ENCODE peak calls at places on chromosome 19, in nine cellular contexts. Y is tibial nerve; U is GM23248; G is stomach; S is right lobe of liver; T is naive thymus-derived CD4-positive, alpha-beta T cell; Z is right cardiac atrium; D is Panc1; R is K562. B is an unnamed sample.
A peak's percentile ranks its signal among the peaks of the same experiment; 100 is the strongest.

GRCh38 chr19:2549701-2550191 is 73.8 kb downstream of the GADD45B start:
- DNase-seq in Y (peak; percentile 94), U (peak; percentile 96), G (peak; percentile 43), S (peak; percentile 82), T (no peak), Z (peak; percentile 91), D (no peak), R (no peak), B (no peak)

GRCh38 chr19:49689133-49690072 is at the start of gene ADM5:
- DNase-seq in Y (no peak), U (peak; percentile 51), G (peak; percentile 77), S (peak; percentile 71), T (no peak), Z (peak; percentile 83), D (no peak), R (no peak), B (peak; percentile 52)

GRCh38 chr19:3505598-3506383 is at the start of gene FZR1:
- DNase-seq in Y (peak; percentile 97), U (peak; percentile 100), G (peak; percentile 100), S (peak; percentile 99), T (peak; percentile 99), Z (peak; percentile 100), D (peak; percentile 75), R (peak; percentile 99), B (peak; percentile 99)

GRCh38 chr19:19381007-19381926 is 24.2 kb upstream of the GATAD2A start:
- DNase-seq in Y (no peak), U (no peak), G (peak; percentile 69), S (no peak), T (no peak), Z (no peak), D (no peak), R (no peak), B (no peak)

GRCh38 chr19:13505761-13506549 is at the start of gene CACNA1A:
- DNase-seq in Y (no peak), U (peak; percentile 80), G (no peak), S (peak; percentile 18), T (peak; percentile 8), Z (no peak), D (no peak), R (no peak), B (no peak)

GRCh38 chr19:38061294-38061693 is 154.3 kb downstream of the SIPA1L3 start:
- DNase-seq in Y (no peak), U (peak; percentile 82), G (no peak), S (no peak), T (no peak), Z (no peak), D (no peak), R (no peak), B (no peak)

GRCh38 chr19:52522555-52522954 is 4.9 kb upstream of the ZNF808 start:
- DNase-seq in Y (no peak), U (no peak), G (no peak), S (no peak), T (no peak), Z (no peak), D (no peak), R (peak; percentile 30), B (no peak)

GRCh38 chr19:56314018-56314583 is 538 bp downstream of the ZSCAN5A start:
- DNase-seq in Y (peak; percentile 9), U (peak; percentile 68), G (no peak), S (no peak), T (no peak), Z (no peak), D (no peak), R (peak; percentile 23), B (no peak)

GRCh38 chr19:36488816-36489138 is 584 bp downstream of the ZNF566 start:
- DNase-seq in Y (no peak), U (no peak), G (no peak), S (no peak), T (no peak), Z (peak; percentile 63), D (no peak), R (peak; percentile 56), B (no peak)

GRCh38 chr19:588093-588742 is 1.5 kb upstream of the HCN2 start:
- DNase-seq in Y (no peak), U (peak; percentile 92), G (peak; percentile 70), S (peak; percentile 68), T (peak; percentile 44), Z (peak; percentile 90), D (no peak), R (peak; percentile 44), B (peak; percentile 51)

GRCh38 chr19:815775-816499 is 5.8 kb downstream of the PLPPR3 start:
- DNase-seq in Y (no peak), U (no peak), G (no peak), S (no peak), T (no peak), Z (no peak), D (no peak), R (no peak), B (no peak)

GRCh38 chr19:16336571-16336970 is 11.9 kb downstream of the KLF2 start:
- DNase-seq in Y (no peak), U (peak; percentile 62), G (no peak), S (no peak), T (no peak), Z (no peak), D (no peak), R (no peak), B (no peak)

GRCh38 chr19:5292843-5293606 is 47.6 kb downstream of the PTPRS start:
- DNase-seq in Y (peak; percentile 55), U (peak; percentile 92), G (peak; percentile 70), S (peak; percentile 50), T (peak; percentile 44), Z (peak; percentile 88), D (no peak), R (peak; percentile 97), B (no peak)

GRCh38 chr19:3606174-3606689 is 443 bp downstream of the TBXA2R start:
- DNase-seq in Y (no peak), U (peak; percentile 37), G (peak; percentile 78), S (peak; percentile 78), T (no peak), Z (peak; percentile 77), D (no peak), R (peak; percentile 55), B (peak; percentile 74)

GRCh38 chr19:34094960-34095359 is 77.3 kb upstream of the LSM14A start:
- DNase-seq in Y (no peak), U (no peak), G (no peak), S (no peak), T (no peak), Z (no peak), D (no peak), R (no peak), B (no peak)

GRCh38 chr19:49871349-49871985 is 4.1 kb upstream of the PNKP start:
- DNase-seq in Y (no peak), U (peak; percentile 35), G (no peak), S (peak; percentile 26), T (no peak), Z (peak; percentile 55), D (no peak), R (no peak), B (no peak)

GRCh38 chr19:54478677-54479266 is 5.7 kb upstream of the CDC42EP5 start:
- DNase-seq in Y (no peak), U (peak; percentile 63), G (no peak), S (no peak), T (no peak), Z (no peak), D (no peak), R (peak; percentile 50), B (peak; percentile 63)

DNA sequence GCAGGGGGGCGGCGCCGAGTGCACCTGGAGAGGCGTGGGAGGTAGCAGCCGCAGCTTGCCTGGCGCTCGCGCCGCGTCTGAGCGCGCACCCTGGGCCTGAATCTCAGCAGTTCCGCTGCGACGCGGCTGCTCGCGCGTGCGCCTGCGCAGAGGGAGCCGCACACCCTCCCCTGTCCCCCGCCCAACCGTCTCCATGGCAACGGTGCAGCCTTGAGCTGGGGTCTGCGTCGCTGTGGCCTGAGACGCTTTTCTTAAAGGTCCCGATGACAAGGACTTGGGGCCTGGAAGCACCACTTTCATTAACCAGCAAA is at the start of gene PNMA8B:
- DNase-seq in Y (no peak), U (peak; percentile 35), G (no peak), S (peak; percentile 30), T (no peak), Z (peak; percentile 93), D (no peak), R (peak; percentile 67), B (no peak)
- H3K4me1 ChIP-seq in Y (peaks cover 12% of the 10 kb centered on the region), U (no peaks in the 10 kb centered on the region), G (peaks cover 18% of the 10 kb centered on the region), S (no peaks in the 10 kb centered on the region), T (no peaks in the 10 kb centered on the region), Z (no peaks in the 10 kb centered on the region), D (no peaks in the 10 kb centered on the region), R (no peaks in the 10 kb centered on the region), B (no peaks in the 10 kb centered on the region)

GRCh38 chr19:21128901-21129698 is 12.7 kb upstream of the ZNF431 start:
- DNase-seq in Y (no peak), U (no peak), G (no peak), S (no peak), T (no peak), Z (no peak), D (no peak), R (peak; percentile 30), B (no peak)
- H3K27ac ChIP-seq in Y (no peak overlapping the region), U (no peak overlapping the region), G (peak overlapping the region; percentile 25), S (no peak overlapping the region), T (no peak overlapping the region), Z (no peak overlapping the region), D (no peak overlapping the region), R (peak overlapping the region; percentile 69), B (no peak overlapping the region)

GRCh38 chr19:41548954-41549688 is 26.8 kb upstream of the CEACAM21 start:
- DNase-seq in Y (no peak), U (no peak), G (peak; percentile 43), S (no peak), T (no peak), Z (no peak), D (no peak), R (no peak), B (peak; percentile 58)
- H3K27me3 ChIP-seq in Y (no peaks in the 10 kb centered on the region), U (peaks cover 71% of the 10 kb centered on the region), G (no peaks in the 10 kb centered on the region), S (no peaks in the 10 kb centered on the region), T (no peaks in the 10 kb centered on the region), Z (no peaks in the 10 kb centered on the region), D (peaks cover 7% of the 10 kb centered on the region), R (no peaks in the 10 kb centered on the region), B (no peaks in the 10 kb centered on the region)

GRCh38 chr19:44737238-44738160 is 11.0 kb upstream of the BCL3 start:
- DNase-seq in Y (no peak), U (peak; percentile 84), G (no peak), S (peak; percentile 83), T (no peak), Z (peak; percentile 57), D (no peak), R (no peak), B (no peak)

GRCh38 chr19:44735011-44735410 is 13.5 kb upstream of the BCL3 start:
- DNase-seq in Y (no peak), U (peak; percentile 56), G (no peak), S (no peak), T (no peak), Z (no peak), D (no peak), R (no peak), B (peak; percentile 68)

GRCh38 chr19:44738603-44739585 is 9.6 kb upstream of the BCL3 start:
- DNase-seq in Y (no peak), U (peak; percentile 53), G (peak; percentile 68), S (peak; percentile 90), T (no peak), Z (peak; percentile 61), D (no peak), R (no peak), B (peak; percentile 27)

GRCh38 chr19:44740351-44740824 is 8.1 kb upstream of the BCL3 start:
- DNase-seq in Y (no peak), U (no peak), G (no peak), S (no peak), T (no peak), Z (peak; percentile 20), D (no peak), R (peak; percentile 51), B (no peak)

DNA sequence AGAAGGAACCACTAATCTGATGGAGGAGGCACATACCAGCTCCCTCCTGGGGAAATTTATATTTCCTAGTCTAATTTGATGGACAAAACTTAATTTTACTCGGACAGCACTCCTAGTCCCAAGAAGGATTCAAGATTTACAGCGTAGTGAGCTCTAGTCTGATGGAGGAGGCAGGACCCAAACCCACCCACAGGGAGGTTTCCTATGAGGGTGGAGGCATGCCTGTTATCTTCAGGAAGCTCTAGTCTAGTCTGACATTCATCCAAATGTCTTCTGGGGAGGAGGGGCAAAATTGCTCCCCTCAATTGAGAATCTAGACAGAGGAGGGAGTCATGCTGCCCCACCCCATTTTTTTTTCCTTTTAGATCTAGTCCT is 10.4 kb upstream of the BCL3 start:
- DNase-seq in Y (no peak), U (no peak), G (no peak), S (no peak), T (no peak), Z (peak; percentile 3), D (no peak), R (no peak), B (no peak)
- H3K4me1 ChIP-seq in Y (peaks cover 22% of the 10 kb centered on the region), U (peaks cover 65% of the 10 kb centered on the region), G (peaks cover 37% of the 10 kb centered on the region), S (peaks cover 7% of the 10 kb centered on the region), T (no peaks in the 10 kb centered on the region), Z (peaks cover 9% of the 10 kb centered on the region), D (peaks cover 50% of the 10 kb centered on the region), R (peaks cover 22% of the 10 kb centered on the region), B (peaks cover 7% of the 10 kb centered on the region)

B was measured in small intestine.